ENCODE peak calls at places on chromosomes 3 and 15, in eight cellular contexts. G is brain microvascular endothelial cell, E is mesendoderm, M is left lung, N is cardiac muscle cell, A is right lobe of liver, K is SJSA1, L is OCI-LY7. W is an unnamed sample. For H3K36me3, the result is how much of the 10 kb centered on the place peaks cover.

GRCh38 chr3:131735544-131735943 is 232.8 kb upstream of the MRPL3 start:
- DNase-seq in G (no peak), M (no peak), L (no peak), N (no peak), A (no peak), E (no peak), K (no peak), W (no peak)

GRCh38 chr3:72436863-72437592 is 411.2 kb downstream of the SHQ1 start:
- DNase-seq in L (no peak), A (no peak), E (no peak), N (no peak), M (no peak), K (no peak), G (no peak), W (no peak)

GRCh38 chr3:32640939-32641725 is 43.9 kb upstream of the CNOT10 start:
- DNase-seq in G (no peak), L (no peak), K (no peak), M (no peak), A (no peak), E (peak), N (peak), W (no peak)

GRCh38 chr3:69203631-69204314 is 81.4 kb upstream of the LMOD3 start:
- DNase-seq in N (no peak), A (no peak), K (no peak), M (no peak), G (no peak), E (no peak), L (no peak), W (no peak)

GRCh38 chr3:32691847-32692246 is 6.9 kb downstream of the CNOT10 start:
- DNase-seq in L (no peak), G (no peak), E (no peak), N (no peak), K (no peak), A (no peak), M (no peak), W (no peak)

GRCh38 chr15:88658070-88658965 is 19.5 kb downstream of the ISG20 start:
- DNase-seq in K (no peak), M (no peak), L (no peak), N (no peak), G (no peak), E (no peak), A (no peak), W (no peak)

GRCh38 chr3:61858054-61858453 is 296.7 kb downstream of the PTPRG start:
- DNase-seq in E (no peak), N (peak), M (no peak), L (no peak), K (no peak), A (no peak), G (no peak), W (peak)

GRCh38 chr3:132660056-132660744 is at the start of gene UBA5:
- DNase-seq in M (peak), E (peak), K (peak), N (peak), A (peak), L (peak), G (peak), W (peak)

GRCh38 chr3:189458536-189458935 is 172.7 kb upstream of the TP63 start:
- DNase-seq in G (peak), A (no peak), E (peak), L (no peak), K (no peak), N (peak), M (no peak), W (no peak)

GRCh38 chr3:107496855-107497254 is 25.9 kb upstream of the BBX start:
- DNase-seq in L (no peak), K (no peak), G (no peak), E (no peak), N (no peak), A (no peak), M (no peak), W (no peak)

GRCh38 chr15:88954431-88955277 is 41.5 kb upstream of the MFGE8 start:
- DNase-seq in A (no peak), G (peak), K (no peak), L (peak), E (no peak), M (no peak), N (peak), W (no peak)

GRCh38 chr3:193764959-193765358 is 172.0 kb downstream of the OPA1 start:
- DNase-seq in E (no peak), M (no peak), K (peak), L (no peak), A (no peak), G (no peak), N (no peak), W (no peak)

GRCh38 chr3:173588547-173588946 is 191.0 kb downstream of the NLGN1 start:
- DNase-seq in L (no peak), K (no peak), A (no peak), M (no peak), G (no peak), N (no peak), E (no peak), W (no peak)

GRCh38 chr3:171417137-171417536 is 43.1 kb downstream of the TNIK start:
- DNase-seq in M (no peak), G (no peak), A (no peak), L (no peak), K (no peak), N (no peak), E (no peak), W (no peak)

GRCh38 chr15:80934761-80935221 is 54.8 kb downstream of the MESD start:
- DNase-seq in G (peak), A (no peak), N (peak), E (peak), L (no peak), M (no peak), K (no peak), W (no peak)

GRCh38 chr3:42119558-42120355 is 28.6 kb downstream of the TRAK1 start:
- DNase-seq in K (no peak), A (no peak), L (no peak), M (peak), G (no peak), E (no peak), N (peak), W (no peak)

DNA sequence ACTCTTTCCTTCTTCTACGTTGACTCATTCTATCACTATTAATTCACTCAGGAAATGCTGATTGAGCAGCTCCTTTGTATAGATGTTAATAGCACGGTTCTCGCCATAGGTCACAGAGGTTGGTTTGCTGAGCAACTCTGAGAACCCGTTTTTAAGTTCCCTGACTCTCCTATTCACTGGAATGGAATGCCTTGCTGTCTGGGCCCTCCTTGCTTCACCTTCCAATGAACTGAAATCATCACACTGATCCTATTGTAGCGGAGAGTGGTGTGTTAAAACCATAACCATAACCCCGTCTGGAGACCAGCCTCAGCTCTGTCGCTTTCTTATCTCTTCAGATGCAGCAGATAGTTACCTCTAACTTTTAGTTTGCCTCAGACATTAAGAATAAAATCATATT is 323.6 kb downstream of the GABRB3 start:
- DNase-seq in N (no peak), G (no peak), E (peak), K (no peak), L (no peak), M (no peak), A (no peak), W (no peak)
- H3K27ac ChIP-seq in N (no peak), G (no peak), E (no peak), K (no peak), L (no peak), M (no peak), A (no peak), W (no peak)

GRCh38 chr3:195197764-195198423 is 73.1 kb downstream of the XXYLT1 start:
- DNase-seq in L (no peak), K (no peak), M (no peak), N (peak), E (no peak), G (peak), A (no peak), W (no peak)
- H3K4me3 ChIP-seq in L (no peak), K (no peak), M (no peak), N (no peak), E (no peak), G (no peak), A (no peak), W (no peak)

GRCh38 chr15:72771329-72771725 is 12.2 kb downstream of the ADPGK start:
- DNase-seq in L (no peak), N (no peak), A (no peak), K (no peak), M (no peak), E (peak), G (no peak), W (no peak)
- H3K36me3 ChIP-seq in L (half or more), N (under half), A (under half), K (half or more), M (half or more), E (under half), G (under half), W (under half)

DNA sequence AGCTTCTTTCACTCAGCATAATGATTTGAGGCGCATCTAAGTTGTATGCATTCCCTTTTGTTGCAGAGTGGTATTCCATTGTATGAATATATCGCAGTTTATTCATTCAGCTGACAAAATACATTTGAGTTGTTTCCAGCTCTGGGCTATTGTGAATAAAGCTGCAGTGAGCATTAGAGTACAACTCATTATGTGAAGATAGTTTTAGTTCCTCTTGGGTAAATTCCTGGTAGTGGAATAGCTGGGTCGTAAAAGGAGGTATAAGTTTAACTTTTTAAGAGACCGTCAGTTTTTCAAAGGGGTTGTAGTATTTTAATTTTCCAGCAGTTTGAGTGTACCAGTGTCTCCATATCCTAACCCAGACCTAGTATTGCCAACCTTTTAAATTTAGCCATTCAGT is 38.4 kb upstream of the POLR2M start:
- DNase-seq in M (no peak), A (no peak), E (no peak), N (no peak), G (no peak), L (no peak), K (no peak), W (no peak)
- H3K27ac ChIP-seq in M (no peak), A (no peak), E (no peak), N (no peak), G (no peak), L (no peak), K (no peak), W (no peak)

GRCh38 chr3:141505166-141505565 is 18.3 kb downstream of the RASA2 start:
- DNase-seq in G (no peak), L (no peak), K (no peak), M (no peak), A (no peak), E (no peak), N (no peak), W (no peak)

GRCh38 chr3:141500397-141500796 is 13.6 kb downstream of the RASA2 start:
- DNase-seq in K (no peak), M (no peak), N (no peak), E (no peak), G (no peak), A (no peak), L (no peak), W (no peak)

GRCh38 chr3:141499965-141500364 is 13.1 kb downstream of the RASA2 start:
- DNase-seq in A (no peak), K (no peak), E (no peak), M (no peak), N (no peak), G (no peak), L (no peak), W (no peak)

GRCh38 chr3:141498592-141499223 is 11.9 kb downstream of the RASA2 start:
- DNase-seq in E (no peak), M (peak), A (no peak), K (no peak), L (peak), G (no peak), N (peak), W (peak)

GRCh38 chr3:141499304-141499703 is 12.5 kb downstream of the RASA2 start:
- DNase-seq in N (no peak), K (no peak), M (no peak), E (no peak), A (no peak), G (no peak), L (no peak), W (no peak)
- H3K4me3 ChIP-seq in N (no peak), K (no peak), M (peak), E (no peak), A (no peak), G (no peak), L (peak), W (no peak)

GRCh38 chr3:156431334-156432121 is 123.4 kb downstream of the SSR3 start:
- DNase-seq in G (no peak), K (no peak), E (no peak), A (no peak), N (no peak), L (no peak), M (no peak), W (no peak)
- H3K36me3 ChIP-seq in G (under half), K (under half), E (under half), A (under half), N (under half), L (under half), M (under half), W (under half)

DNA sequence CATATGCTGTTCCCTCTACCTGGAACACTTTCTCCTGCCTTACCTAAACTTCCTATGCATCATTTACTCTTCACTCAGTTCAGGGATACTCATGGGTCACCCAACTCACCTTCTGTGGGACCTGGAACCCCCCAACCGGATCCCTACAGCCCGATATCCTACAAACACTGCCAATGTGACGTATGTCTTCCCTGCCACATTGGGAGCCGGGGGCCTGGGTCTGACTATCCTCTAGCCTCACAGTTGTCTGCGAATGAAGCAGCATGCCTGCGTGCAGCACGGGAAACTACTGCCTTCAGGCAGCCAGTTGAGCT is 405 bp downstream of the NPRL2 start:
- DNase-seq in M (no peak), N (no peak), E (no peak), L (no peak), K (no peak), G (no peak), A (no peak), W (no peak)
- H3K27ac ChIP-seq in M (peak), N (peak), E (no peak), L (peak), K (no peak), G (peak), A (peak), W (peak)

GRCh38 chr3:127799476-127800222 is 22.7 kb downstream of the MGLL start:
- DNase-seq in N (peak), K (peak), M (no peak), G (peak), A (no peak), L (no peak), E (no peak), W (no peak)
- H3K4me3 ChIP-seq in N (no peak), K (no peak), M (no peak), G (no peak), A (no peak), L (no peak), E (no peak), W (no peak)

GRCh38 chr15:63856711-63857458 is 23.1 kb upstream of the HERC1 start:
- DNase-seq in K (no peak), E (peak), L (no peak), M (no peak), G (peak), A (no peak), N (peak), W (no peak)
- H3K36me3 ChIP-seq in K (under half), E (under half), L (under half), M (under half), G (under half), A (under half), N (under half), W (under half)

W was measured in small intestine.